ENCODE peak calls at places on chromosomes 6 and 20, in four cellular contexts. A is Calu3, D is Caki2, H is SK-N-SH. Q is an unnamed sample.
A peak's percentile ranks its signal among the peaks of the same experiment; 100 is the strongest.

GRCh38 chr6:97586344-97586743 is 303.3 kb upstream of the MMS22L start:
- DNase-seq in A (no peak), D (no peak), H (peak; percentile 16), Q (no peak)

GRCh38 chr20:16694176-16694575 is 35.6 kb upstream of the SNRPB2 start:
- DNase-seq in A (no peak), D (no peak), H (no peak), Q (no peak)

GRCh38 chr20:37729909-37730308 is 36.1 kb downstream of the CTNNBL1 start:
- DNase-seq in A (no peak), D (no peak), H (no peak), Q (no peak)

GRCh38 chr20:18543932-18544331 is 23.3 kb upstream of the SMIM26 start:
- DNase-seq in A (peak; percentile 1), D (no peak), H (no peak), Q (no peak)

GRCh38 chr6:17940151-17940791 is 47.2 kb downstream of the KIF13A start:
- DNase-seq in A (no peak), D (no peak), H (peak; percentile 15), Q (no peak)

GRCh38 chr6:68572525-68572924 is 62.6 kb upstream of the ADGRB3 start:
- DNase-seq in A (peak; percentile 59), D (peak; percentile 39), H (peak; percentile 11), Q (peak; percentile 4)

GRCh38 chr6:85126448-85127178 is 323.3 kb upstream of the NT5E start:
- DNase-seq in A (peak; percentile 78), D (peak; percentile 17), H (peak; percentile 31), Q (no peak)

GRCh38 chr6:11322252-11322885 is 89.9 kb upstream of the NEDD9 start:
- DNase-seq in A (peak; percentile 23), D (no peak), H (no peak), Q (no peak)

GRCh38 chr20:36820928-36821327 is 47.4 kb upstream of the DSN1 start:
- DNase-seq in A (no peak), D (no peak), H (no peak), Q (no peak)

GRCh38 chr20:957544-957943 is 41.4 kb upstream of the ANGPT4 start:
- DNase-seq in A (no peak), D (no peak), H (no peak), Q (no peak)

GRCh38 chr20:36873498-36874189 is 2.3 kb upstream of the TLDC2 start:
- DNase-seq in A (no peak), D (no peak), H (no peak), Q (no peak)

GRCh38 chr6:151313060-151313459 is 73.3 kb downstream of the AKAP12 start:
- DNase-seq in A (no peak), D (no peak), H (no peak), Q (no peak)

GRCh38 chr20:35992713-35993335 is 24.4 kb downstream of the CNBD2 start:
- DNase-seq in A (peak; percentile 76), D (peak; percentile 72), H (peak; percentile 81), Q (no peak)

Q was measured in epithelial cell of proximal tubule.